ENCODE peak calls at places on chromosomes 12 and 14, in five cellular contexts. One of them, this sample, is unnamed.

GRCh38 chr12:58283553-58283952 is 342.2 kb downstream of the ATP23 start:
- DNase-seq in stomach: no peak
- DNase-seq in sigmoid colon: no peak
- DNase-seq in tibial nerve: no peak
- DNase-seq in transverse colon: no peak
- DNase-seq in this sample: no peak

GRCh38 chr12:106248849-106249371 is 1.1 kb upstream of the CKAP4 start:
- DNase-seq in stomach: no peak
- DNase-seq in sigmoid colon: no peak
- DNase-seq in tibial nerve: no peak
- DNase-seq in transverse colon: peak; percentile 19
- DNase-seq in this sample: peak; percentile 42

GRCh38 chr12:123761841-123762714 is at the start of gene DNAH10:
- DNase-seq in stomach: no peak
- DNase-seq in sigmoid colon: peak; percentile 56
- DNase-seq in tibial nerve: no peak
- DNase-seq in transverse colon: peak; percentile 30
- DNase-seq in this sample: peak; percentile 69

GRCh38 chr14:22560638-22561365 is 28.2 kb downstream of the DAD1 start:
- DNase-seq in stomach: peak; percentile 85
- DNase-seq in sigmoid colon: no peak
- DNase-seq in tibial nerve: no peak
- DNase-seq in transverse colon: no peak
- DNase-seq in this sample: no peak

GRCh38 chr14:99964979-99965378 is 100.2 kb upstream of the EVL start:
- DNase-seq in stomach: no peak
- DNase-seq in sigmoid colon: no peak
- DNase-seq in tibial nerve: no peak
- DNase-seq in transverse colon: no peak
- DNase-seq in this sample: no peak

GRCh38 chr12:50024804-50025186 is 499 bp downstream of the RACGAP1 start:
- DNase-seq in stomach: no peak
- DNase-seq in sigmoid colon: no peak
- DNase-seq in tibial nerve: no peak
- DNase-seq in transverse colon: no peak
- DNase-seq in this sample: no peak

GRCh38 chr12:64950899-64951298 is 126.5 kb downstream of the TBC1D30 start:
- DNase-seq in stomach: no peak
- DNase-seq in sigmoid colon: no peak
- DNase-seq in tibial nerve: no peak
- DNase-seq in transverse colon: no peak
- DNase-seq in this sample: no peak

GRCh38 chr12:115680967-115681366 is 596.5 kb downstream of the MED13L start:
- DNase-seq in stomach: no peak
- DNase-seq in sigmoid colon: no peak
- DNase-seq in tibial nerve: no peak
- DNase-seq in transverse colon: no peak
- DNase-seq in this sample: no peak

GRCh38 chr14:34437729-34438080 is 24.3 kb downstream of the SPTSSA start:
- DNase-seq in stomach: no peak
- DNase-seq in sigmoid colon: no peak
- DNase-seq in tibial nerve: no peak
- DNase-seq in transverse colon: no peak
- DNase-seq in this sample: no peak

GRCh38 chr12:56803750-56804149 is 40.6 kb downstream of the HSD17B6 start:
- DNase-seq in stomach: no peak
- DNase-seq in sigmoid colon: peak; percentile 77
- DNase-seq in tibial nerve: no peak
- DNase-seq in transverse colon: no peak
- DNase-seq in this sample: no peak

GRCh38 chr14:103546651-103547454 is 15.6 kb downstream of the BAG5 start:
- DNase-seq in stomach: peak; percentile 80
- DNase-seq in sigmoid colon: peak; percentile 88
- DNase-seq in tibial nerve: peak; percentile 70
- DNase-seq in transverse colon: peak; percentile 79
- DNase-seq in this sample: peak; percentile 87

GRCh38 chr12:89245090-89245489 is 107.2 kb downstream of the DUSP6 start:
- DNase-seq in stomach: no peak
- DNase-seq in sigmoid colon: no peak
- DNase-seq in tibial nerve: no peak
- DNase-seq in transverse colon: no peak
- DNase-seq in this sample: peak; percentile 7

GRCh38 chr14:82642425-82642824 is 1108.8 kb upstream of the SEL1L start:
- DNase-seq in stomach: no peak
- DNase-seq in sigmoid colon: no peak
- DNase-seq in tibial nerve: no peak
- DNase-seq in transverse colon: no peak
- DNase-seq in this sample: peak; percentile 36

GRCh38 chr14:38870437-38870836 is 232.6 kb downstream of the SEC23A start:
- DNase-seq in stomach: no peak
- DNase-seq in sigmoid colon: no peak
- DNase-seq in tibial nerve: no peak
- DNase-seq in transverse colon: no peak
- DNase-seq in this sample: no peak

GRCh38 chr12:19491863-19492262 is 52.6 kb downstream of the AEBP2 start:
- DNase-seq in stomach: no peak
- DNase-seq in sigmoid colon: no peak
- DNase-seq in tibial nerve: no peak
- DNase-seq in transverse colon: no peak
- DNase-seq in this sample: no peak

GRCh38 chr12:128567730-128568129 is 256.0 kb downstream of the SLC15A4 start:
- DNase-seq in stomach: no peak
- DNase-seq in sigmoid colon: no peak
- DNase-seq in tibial nerve: no peak
- DNase-seq in transverse colon: no peak
- DNase-seq in this sample: no peak

GRCh38 chr14:90382491-90383125 is 14.2 kb upstream of the CALM1 start:
- DNase-seq in stomach: peak; percentile 69
- DNase-seq in sigmoid colon: peak; percentile 94
- DNase-seq in tibial nerve: peak; percentile 61
- DNase-seq in transverse colon: peak; percentile 72
- DNase-seq in this sample: peak; percentile 76

GRCh38 chr14:44897844-44898151 is 63.9 kb downstream of the KLHL28 start:
- DNase-seq in stomach: no peak
- DNase-seq in sigmoid colon: no peak
- DNase-seq in tibial nerve: no peak
- DNase-seq in transverse colon: no peak
- DNase-seq in this sample: no peak

GRCh38 chr12:96751626-96752025 is 155.4 kb upstream of the NEDD1 start:
- DNase-seq in stomach: no peak
- DNase-seq in sigmoid colon: no peak
- DNase-seq in tibial nerve: no peak
- DNase-seq in transverse colon: no peak
- DNase-seq in this sample: no peak

GRCh38 chr14:70416717-70417349 is at the start of gene SYNJ2BP:
- DNase-seq in stomach: peak; percentile 90
- DNase-seq in sigmoid colon: peak; percentile 80
- DNase-seq in tibial nerve: peak; percentile 44
- DNase-seq in transverse colon: peak; percentile 88
- DNase-seq in this sample: peak; percentile 87

GRCh38 chr12:108568653-108569154 is 6.3 kb downstream of the ISCU start:
- DNase-seq in stomach: no peak
- DNase-seq in sigmoid colon: no peak
- DNase-seq in tibial nerve: no peak
- DNase-seq in transverse colon: peak; percentile 57
- DNase-seq in this sample: no peak

GRCh38 chr12:19186722-19187661 is 57.5 kb downstream of the PLEKHA5 start:
- DNase-seq in stomach: no peak
- DNase-seq in sigmoid colon: no peak
- DNase-seq in tibial nerve: peak; percentile 32
- DNase-seq in transverse colon: no peak
- DNase-seq in this sample: no peak

GRCh38 chr14:74562515-74563232 is 49.4 kb downstream of the LTBP2 start:
- DNase-seq in stomach: no peak
- DNase-seq in sigmoid colon: no peak
- DNase-seq in tibial nerve: no peak
- DNase-seq in transverse colon: no peak
- DNase-seq in this sample: no peak

GRCh38 chr14:89290813-89291212 is 126.2 kb downstream of the FOXN3 start:
- DNase-seq in stomach: no peak
- DNase-seq in sigmoid colon: no peak
- DNase-seq in tibial nerve: no peak
- DNase-seq in transverse colon: no peak
- DNase-seq in this sample: no peak

DNA sequence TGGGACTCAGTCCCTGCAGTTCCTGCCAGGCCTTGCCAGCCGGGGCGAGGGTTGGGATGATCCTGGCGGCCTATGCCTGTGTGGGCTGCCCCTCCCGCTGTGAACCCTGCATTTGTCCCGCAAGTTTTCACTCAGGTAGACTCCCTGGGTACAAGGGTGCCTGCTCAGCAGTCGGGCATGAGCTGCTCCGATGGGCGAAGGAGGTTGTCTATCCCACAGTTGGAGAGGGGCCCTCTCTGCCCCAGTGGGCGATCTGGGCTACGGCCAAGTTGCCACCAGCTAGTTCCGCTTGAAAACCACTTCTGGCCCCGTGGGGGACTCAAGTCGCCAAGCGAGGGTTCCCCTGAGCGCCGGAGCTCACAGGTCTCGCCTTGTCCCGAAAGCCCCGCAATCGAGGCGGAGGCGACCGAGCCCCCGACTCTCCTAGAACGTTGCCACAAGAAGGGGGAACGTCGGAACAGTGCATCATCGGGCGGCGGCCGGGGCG is 368 bp upstream of the TPI1 start:
- DNase-seq in stomach: peak; percentile 38
- DNase-seq in sigmoid colon: no peak
- DNase-seq in tibial nerve: peak; percentile 71
- DNase-seq in transverse colon: no peak
- DNase-seq in this sample: no peak
- H3K4me3 ChIP-seq in stomach: peak overlapping the region; percentile 99
- H3K4me3 ChIP-seq in sigmoid colon: peak overlapping the region; percentile 99
- H3K4me3 ChIP-seq in tibial nerve: peak overlapping the region; percentile 95
- H3K4me3 ChIP-seq in transverse colon: peak overlapping the region; percentile 99
- H3K4me3 ChIP-seq in this sample: peak overlapping the region; percentile 99

DNA sequence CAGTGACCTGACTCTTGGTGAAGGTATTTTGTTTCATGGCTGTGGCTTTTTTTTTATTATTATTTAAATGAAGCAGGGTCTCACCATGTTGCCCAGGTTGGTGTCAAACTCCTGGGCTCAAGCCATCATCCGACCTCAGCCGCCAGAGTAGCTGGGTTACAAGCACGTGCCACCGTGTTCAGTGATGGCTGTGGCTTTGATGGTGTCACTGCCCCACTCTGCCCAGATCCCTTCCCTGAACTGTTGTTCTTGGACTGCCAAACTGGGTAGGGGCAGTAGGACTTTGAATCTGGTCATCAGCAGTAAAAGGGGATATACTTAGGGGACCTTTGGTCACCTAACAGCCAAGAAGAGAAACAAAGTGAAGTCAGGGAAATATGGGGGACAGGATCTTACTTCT is 19.4 kb downstream of the B4GALNT3 start:
- DNase-seq in stomach: no peak
- DNase-seq in sigmoid colon: no peak
- DNase-seq in tibial nerve: no peak
- DNase-seq in transverse colon: no peak
- DNase-seq in this sample: no peak
- H3K4me3 ChIP-seq in stomach: no peak overlapping the region
- H3K4me3 ChIP-seq in sigmoid colon: no peak overlapping the region
- H3K4me3 ChIP-seq in tibial nerve: no peak overlapping the region
- H3K4me3 ChIP-seq in transverse colon: no peak overlapping the region
- H3K4me3 ChIP-seq in this sample: no peak overlapping the region

GRCh38 chr14:51780006-51780692 is 80.3 kb upstream of the GNG2 start:
- DNase-seq in stomach: peak; percentile 81
- DNase-seq in sigmoid colon: peak; percentile 87
- DNase-seq in tibial nerve: peak; percentile 88
- DNase-seq in transverse colon: peak; percentile 77
- DNase-seq in this sample: no peak
- H3K4me3 ChIP-seq in stomach: no peak overlapping the region
- H3K4me3 ChIP-seq in sigmoid colon: no peak overlapping the region
- H3K4me3 ChIP-seq in tibial nerve: no peak overlapping the region
- H3K4me3 ChIP-seq in transverse colon: no peak overlapping the region
- H3K4me3 ChIP-seq in this sample: no peak overlapping the region

DNA sequence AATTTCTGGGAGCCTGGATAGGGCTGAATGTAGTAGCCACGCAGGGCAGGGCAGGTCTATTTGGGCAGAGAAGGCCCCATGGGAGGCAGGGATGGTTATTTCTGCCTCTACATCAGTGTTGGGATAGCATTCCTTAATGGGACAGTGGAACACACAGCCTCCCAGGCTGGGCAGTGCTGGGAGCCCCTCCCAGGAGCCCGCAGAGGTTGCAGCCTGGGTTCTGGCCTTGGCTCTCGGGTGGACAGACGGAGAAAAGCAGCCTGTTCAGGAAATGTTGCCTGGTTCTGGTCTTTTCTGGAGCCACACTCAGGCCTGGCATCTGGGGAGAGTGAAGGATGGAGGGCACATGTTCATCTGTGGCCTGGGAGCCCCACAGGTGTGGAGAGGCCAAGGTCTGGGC is 479 bp upstream of the NOS1 start:
- DNase-seq in stomach: no peak
- DNase-seq in sigmoid colon: no peak
- DNase-seq in tibial nerve: no peak
- DNase-seq in transverse colon: no peak
- DNase-seq in this sample: no peak
- H3K4me3 ChIP-seq in stomach: no peak overlapping the region
- H3K4me3 ChIP-seq in sigmoid colon: no peak overlapping the region
- H3K4me3 ChIP-seq in tibial nerve: no peak overlapping the region
- H3K4me3 ChIP-seq in transverse colon: no peak overlapping the region
- H3K4me3 ChIP-seq in this sample: no peak overlapping the region

GRCh38 chr12:114674201-114675047 is 9.6 kb downstream of the TBX3 start:
- DNase-seq in stomach: no peak
- DNase-seq in sigmoid colon: no peak
- DNase-seq in tibial nerve: no peak
- DNase-seq in transverse colon: no peak
- DNase-seq in this sample: no peak
- H3K4me3 ChIP-seq in stomach: no peak overlapping the region
- H3K4me3 ChIP-seq in sigmoid colon: no peak overlapping the region
- H3K4me3 ChIP-seq in tibial nerve: no peak overlapping the region
- H3K4me3 ChIP-seq in transverse colon: no peak overlapping the region
- H3K4me3 ChIP-seq in this sample: no peak overlapping the region

GRCh38 chr14:77641207-77641533 is 24.7 kb upstream of the SPTLC2 start:
- DNase-seq in stomach: no peak
- DNase-seq in sigmoid colon: no peak
- DNase-seq in tibial nerve: no peak
- DNase-seq in transverse colon: peak; percentile 27
- DNase-seq in this sample: peak; percentile 43
- H3K4me3 ChIP-seq in stomach: peak overlapping the region; percentile 48
- H3K4me3 ChIP-seq in sigmoid colon: peak overlapping the region; percentile 48
- H3K4me3 ChIP-seq in tibial nerve: peak overlapping the region; percentile 49
- H3K4me3 ChIP-seq in transverse colon: no peak overlapping the region
- H3K4me3 ChIP-seq in this sample: no peak overlapping the region